ENCODE peak calls at places on chromosomes 7 and 10, in five cellular contexts. J, F, Y, L and Z are unnamed samples.

GRCh38 chr7:94594882-94595281 is 61.1 kb downstream of the SGCE start:
- DNase-seq in J (no peak), F (no peak), Y (no peak), L (no peak), Z (no peak)

GRCh38 chr10:95445837-95446347 is 115.3 kb downstream of the SORBS1 start:
- DNase-seq in J (peak; percentile 85), F (peak; percentile 92), Y (peak; percentile 38), L (peak; percentile 59), Z (peak; percentile 71)

GRCh38 chr7:47480576-47481538 is 101.1 kb downstream of the TNS3 start:
- DNase-seq in J (no peak), F (peak; percentile 77), Y (no peak), L (no peak), Z (no peak)

GRCh38 chr10:48317321-48317990 is 11.0 kb downstream of the MAPK8 start:
- DNase-seq in J (peak; percentile 34), F (no peak), Y (no peak), L (no peak), Z (no peak)

GRCh38 chr10:101771380-101771779 is 4.5 kb downstream of the FGF8 start:
- DNase-seq in J (no peak), F (no peak), Y (no peak), L (no peak), Z (no peak)

GRCh38 chr7:74059681-74060588 is 23.7 kb upstream of the LIMK1 start:
- DNase-seq in J (peak; percentile 17), F (no peak), Y (peak; percentile 95), L (no peak), Z (no peak)

GRCh38 chr10:53403688-53404087 is 631.1 kb upstream of the MBL2 start:
- DNase-seq in J (peak; percentile 6), F (no peak), Y (peak; percentile 50), L (no peak), Z (peak; percentile 37)

GRCh38 chr7:1142051-1142635 is 17.9 kb downstream of the ZFAND2A start:
- DNase-seq in J (no peak), F (no peak), Y (no peak), L (no peak), Z (no peak)

GRCh38 chr7:70884809-70885208 is 247.1 kb upstream of the GALNT17 start:
- DNase-seq in J (no peak), F (no peak), Y (no peak), L (no peak), Z (peak; percentile 20)

GRCh38 chr7:140621326-140622035 is 19.1 kb downstream of the DENND2A start:
- DNase-seq in J (peak; percentile 66), F (no peak), Y (no peak), L (no peak), Z (no peak)

DNA sequence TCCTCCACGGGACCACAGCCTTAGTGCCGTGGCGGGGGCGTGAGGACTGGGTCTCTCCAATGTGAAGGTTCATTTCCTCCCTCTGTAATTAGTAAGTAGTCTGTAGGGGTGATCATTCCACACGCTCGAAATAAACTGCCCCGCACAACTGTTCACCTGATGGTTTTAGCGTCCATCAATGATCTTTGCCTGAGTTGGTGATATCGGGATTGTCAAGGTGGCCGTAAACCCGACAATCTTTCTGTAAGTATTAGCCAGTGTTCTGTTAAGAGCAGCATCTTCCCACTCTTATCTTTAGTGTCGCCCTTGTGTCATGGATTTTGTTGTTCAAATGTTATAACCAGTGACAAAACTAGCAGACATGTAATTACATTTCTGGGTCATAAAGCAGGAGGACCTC is 17.7 kb downstream of the AGAP3 start:
- DNase-seq in J (no peak), F (no peak), Y (no peak), L (no peak), Z (no peak)
- TF ChIP-seq EZH2 in J (no peak), F (no peak), Y (no peak), L (no peak), Z (no peak)

GRCh38 chr10:125060851-125061556 is 99.4 kb downstream of the CTBP2 start:
- DNase-seq in J (peak; percentile 80), F (peak; percentile 87), Y (peak; percentile 67), L (no peak), Z (peak; percentile 88)
- H3K4me3 ChIP-seq in J (no peak overlapping the region), F (no peak overlapping the region), Y (no peak overlapping the region), L (no peak overlapping the region), Z (no peak overlapping the region)

GRCh38 chr10:34729619-34730018 is 85.5 kb downstream of the PARD3 start:
- DNase-seq in J (no peak), F (no peak), Y (no peak), L (no peak), Z (no peak)
- H3K4me1 ChIP-seq in J (peaks cover 7% of the 10 kb centered on the region), F (peaks cover 3% of the 10 kb centered on the region), Y (peaks cover 45% of the 10 kb centered on the region), L (no peaks in the 10 kb centered on the region), Z (peaks cover 37% of the 10 kb centered on the region)

GRCh38 chr7:27198138-27198841 is 1.6 kb downstream of the HOXA13 start:
- DNase-seq in J (no peak), F (no peak), Y (no peak), L (no peak), Z (no peak)
- TF ChIP-seq EZH2 in J (peak; percentile 96), F (peak; percentile 97), Y (no peak), L (no peak), Z (peak; percentile 85)

GRCh38 chr10:2230478-2230877 is 493.2 kb upstream of the ADARB2 start:
- DNase-seq in J (no peak), F (no peak), Y (no peak), L (no peak), Z (no peak)

GRCh38 chr10:2222631-2223030 is 485.3 kb upstream of the ADARB2 start:
- DNase-seq in J (peak; percentile 54), F (no peak), Y (no peak), L (no peak), Z (no peak)

GRCh38 chr10:2225609-2226008 is 488.3 kb upstream of the ADARB2 start:
- DNase-seq in J (no peak), F (no peak), Y (no peak), L (no peak), Z (no peak)
- H3K4me3 ChIP-seq in J (no peak overlapping the region), F (no peak overlapping the region), Y (no peak overlapping the region), L (no peak overlapping the region), Z (no peak overlapping the region)

DNA sequence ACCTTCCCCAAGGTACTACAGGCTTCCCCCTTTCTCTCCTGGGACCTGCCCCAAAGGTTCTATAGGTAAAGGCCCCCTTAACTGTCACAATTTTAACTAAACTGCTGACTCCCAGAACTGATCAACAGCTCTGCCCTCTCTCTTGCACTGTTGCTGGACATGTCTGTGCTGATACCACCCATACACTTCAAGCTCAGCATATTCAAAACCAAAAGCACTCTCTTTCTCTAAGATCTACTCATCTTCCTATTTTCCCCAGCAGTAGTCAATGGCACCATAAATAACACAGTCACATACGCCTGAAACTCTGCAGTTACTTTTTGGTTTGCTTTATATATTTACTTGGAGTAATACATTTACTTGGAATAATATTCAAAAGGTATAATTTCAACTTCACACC is 12.3 kb downstream of the OSBPL3 start:
- DNase-seq in J (no peak), F (no peak), Y (no peak), L (no peak), Z (no peak)
- H3K4me1 ChIP-seq in J (peaks cover 23% of the 10 kb centered on the region), F (peaks cover 30% of the 10 kb centered on the region), Y (peaks cover 72% of the 10 kb centered on the region), L (peaks cover 52% of the 10 kb centered on the region), Z (peaks cover 12% of the 10 kb centered on the region)

DNA sequence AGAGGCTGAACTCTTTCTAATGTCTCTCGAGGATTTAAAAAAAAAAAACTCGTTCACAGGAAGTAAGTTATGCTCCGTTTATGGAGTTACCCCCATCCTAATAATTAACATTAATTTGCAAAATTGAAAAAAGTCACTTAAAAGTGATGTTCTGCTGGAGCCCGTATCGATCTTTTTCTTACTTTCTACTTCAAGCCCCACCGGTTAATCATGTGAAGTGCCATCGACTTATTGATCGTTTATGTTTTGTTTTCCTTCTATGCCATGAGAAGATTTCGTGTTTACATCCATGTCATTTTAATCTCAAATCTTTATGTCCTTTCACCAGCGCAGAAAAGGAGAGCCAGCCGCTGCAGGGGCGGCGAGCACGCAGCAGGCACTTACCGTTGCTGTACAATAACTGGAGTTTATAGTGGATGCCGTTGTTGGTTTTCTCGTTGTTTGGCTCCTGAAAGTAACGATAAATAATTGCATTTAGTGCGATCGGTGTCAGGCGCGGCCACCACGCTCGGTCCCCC is 1.5 kb downstream of the EBF3 start:
- DNase-seq in J (no peak), F (no peak), Y (no peak), L (no peak), Z (no peak)
- TF ChIP-seq EZH2 in J (peak; percentile 53), F (peak; percentile 75), Y (no peak), L (no peak), Z (peak; percentile 96)